ENCODE peak calls at places on chromosomes 6 and 20, in ten cellular contexts. O is HT-29; B is GM19239; L is GM04504; M is nucleus accumbens; J is NCI-H1417 treated with DMSO at 0.1 percent for 48 hours; E is NCI-H1105; T is NCI-H2081; P is Calu3; S is activated naive CD8-positive, alpha-beta T cell treated with anti-CD3 and anti-CD28 coated beads, Interleukin-2, amount 50 U/mL, for 24 hours. R is an unnamed sample.

GRCh38 chr6:8905647-8906231 is 470.4 kb upstream of the SLC35B3 start:
- DNase-seq in O (no peak), B (no peak), L (no peak), M (no peak), J (no peak), E (no peak), T (no peak), P (peak), S (no peak), R (no peak)

GRCh38 chr20:3181270-3181669 is 7.9 kb upstream of the LZTS3 start:
- DNase-seq in O (no peak), B (no peak), L (no peak), M (no peak), J (no peak), E (no peak), T (no peak), P (no peak), S (no peak), R (no peak)

GRCh38 chr6:89978749-89979145 is 84.5 kb downstream of the GJA10 start:
- DNase-seq in O (no peak), B (no peak), L (no peak), M (no peak), J (no peak), E (no peak), T (no peak), P (no peak), S (no peak), R (no peak)

GRCh38 chr6:33278392-33278741 is 1.4 kb downstream of the B3GALT4 start:
- DNase-seq in O (no peak), B (no peak), L (no peak), M (no peak), J (no peak), E (no peak), T (no peak), P (no peak), S (no peak), R (no peak)

GRCh38 chr6:158322724-158323560 is 10.7 kb downstream of the TULP4 start:
- DNase-seq in O (peak), B (no peak), L (peak), M (no peak), J (no peak), E (no peak), T (no peak), P (no peak), S (no peak), R (no peak)

GRCh38 chr20:51376121-51376520 is 166.4 kb downstream of the NFATC2 start:
- DNase-seq in O (no peak), B (no peak), L (no peak), M (no peak), J (no peak), E (no peak), T (no peak), P (no peak), S (no peak), R (no peak)

GRCh38 chr20:8860011-8860495 is 208.8 kb upstream of the PLCB4 start:
- DNase-seq in O (no peak), B (no peak), L (peak), M (no peak), J (no peak), E (no peak), T (no peak), P (no peak), S (no peak), R (no peak)

GRCh38 chr6:33787336-33787953 is 1.5 kb downstream of the LEMD2 start:
- DNase-seq in O (no peak), B (no peak), L (no peak), M (no peak), J (no peak), E (no peak), T (no peak), P (no peak), S (no peak), R (no peak)

GRCh38 chr6:3568396-3569082 is 111.7 kb upstream of the SLC22A23 start:
- DNase-seq in O (no peak), B (no peak), L (no peak), M (no peak), J (no peak), E (no peak), T (peak), P (no peak), S (no peak), R (peak)

GRCh38 chr6:161300823-161301222 is 27.0 kb upstream of the AGPAT4 start:
- DNase-seq in O (no peak), B (no peak), L (no peak), M (no peak), J (no peak), E (no peak), T (no peak), P (no peak), S (no peak), R (no peak)

GRCh38 chr6:169589293-169589692 is 112.5 kb downstream of the WDR27 start:
- DNase-seq in O (no peak), B (no peak), L (no peak), M (no peak), J (no peak), E (no peak), T (no peak), P (peak), S (peak), R (no peak)

GRCh38 chr6:133966654-133967300 is 13.8 kb downstream of the TBPL1 start:
- DNase-seq in O (no peak), B (peak), L (no peak), M (no peak), J (no peak), E (no peak), T (no peak), P (no peak), S (no peak), R (no peak)

GRCh38 chr6:3282461-3283236 is 23.9 kb downstream of the PSMG4 start:
- DNase-seq in O (no peak), B (no peak), L (no peak), M (no peak), J (no peak), E (no peak), T (no peak), P (no peak), S (no peak), R (no peak)

GRCh38 chr6:168650686-168651085 is 209.7 kb downstream of the SMOC2 start:
- DNase-seq in O (no peak), B (no peak), L (no peak), M (no peak), J (no peak), E (no peak), T (no peak), P (peak), S (no peak), R (no peak)

GRCh38 chr6:121780325-121781313 is 345.2 kb downstream of the GJA1 start:
- DNase-seq in O (no peak), B (no peak), L (peak), M (no peak), J (no peak), E (peak), T (peak), P (no peak), S (no peak), R (peak)

GRCh38 chr6:14638932-14639875 is 521.6 kb downstream of the CD83 start:
- DNase-seq in O (no peak), B (no peak), L (peak), M (no peak), J (peak), E (peak), T (peak), P (no peak), S (no peak), R (peak)

GRCh38 chr20:60192351-60192750 is 234.1 kb downstream of the CDH26 start:
- DNase-seq in O (no peak), B (no peak), L (no peak), M (no peak), J (no peak), E (no peak), T (no peak), P (no peak), S (no peak), R (no peak)

GRCh38 chr6:133973109-133973971 is 20.3 kb downstream of the TBPL1 start:
- DNase-seq in O (peak), B (no peak), L (no peak), M (no peak), J (peak), E (peak), T (peak), P (no peak), S (no peak), R (peak)

GRCh38 chr6:56243518-56244070 is 3.8 kb downstream of the COL21A1 start:
- DNase-seq in O (no peak), B (no peak), L (no peak), M (no peak), J (no peak), E (no peak), T (no peak), P (no peak), S (no peak), R (no peak)

GRCh38 chr6:34671801-34672656 is 24.5 kb downstream of the ILRUN start:
- DNase-seq in O (no peak), B (peak), L (no peak), M (no peak), J (no peak), E (no peak), T (no peak), P (peak), S (peak), R (no peak)

R was measured in NCI-H446 treated with DMSO at 0.1 percent for 48 hours.